ENCODE peak calls at places on chromosome 15, in seven cellular contexts. C is spleen, S is upper lobe of left lung, O is prostate gland, T is SK-N-MC, K is esophagus muscularis mucosa, D is transverse colon. H is an unnamed sample.

GRCh38 chr15:77639431-77639830 is 6.7 kb upstream of the LINGO1 start:
- DNase-seq in K (no peak), S (no peak), C (no peak), T (no peak), O (no peak), D (no peak), H (no peak)

GRCh38 chr15:45180201-45180600 is 7.6 kb downstream of the SHF start:
- DNase-seq in D (no peak), C (peak; percentile 73), T (no peak), K (no peak), S (no peak), O (no peak), H (no peak)

GRCh38 chr15:52318729-52319500 is 23.3 kb upstream of the MYO5C start:
- DNase-seq in T (no peak), S (peak; percentile 86), K (no peak), C (no peak), O (no peak), D (no peak), H (no peak)

GRCh38 chr15:80484312-80484981 is 80.3 kb downstream of the ARNT2 start:
- DNase-seq in D (no peak), O (no peak), T (no peak), K (no peak), S (no peak), C (no peak), H (no peak)

GRCh38 chr15:91884604-91885003 is 31.1 kb downstream of the SLCO3A1 start:
- DNase-seq in K (no peak), O (no peak), C (no peak), S (no peak), D (no peak), T (no peak), H (no peak)

GRCh38 chr15:84033793-84034553 is 201.6 kb upstream of the GOLGA6L4 start:
- DNase-seq in O (no peak), T (no peak), S (no peak), D (no peak), K (no peak), C (no peak), H (no peak)

GRCh38 chr15:50138391-50138790 is 19.4 kb upstream of the ATP8B4 start:
- DNase-seq in C (no peak), D (no peak), O (no peak), S (no peak), K (no peak), T (no peak), H (no peak)

GRCh38 chr15:81117581-81117980 is 16.5 kb upstream of the CFAP161 start:
- DNase-seq in T (no peak), C (no peak), K (no peak), O (no peak), S (no peak), D (no peak), H (no peak)

GRCh38 chr15:90062023-90062728 is 40.1 kb downstream of the IDH2 start:
- DNase-seq in D (peak; percentile 91), C (no peak), O (peak; percentile 67), T (no peak), S (peak; percentile 79), K (no peak), H (no peak)

GRCh38 chr15:63238181-63238580 is 39.2 kb upstream of the APH1B start:
- DNase-seq in S (no peak), D (no peak), T (no peak), O (no peak), C (no peak), K (no peak), H (no peak)

GRCh38 chr15:63241316-63241715 is 36.1 kb upstream of the APH1B start:
- DNase-seq in D (no peak), K (no peak), C (no peak), O (no peak), S (no peak), T (no peak), H (no peak)

GRCh38 chr15:63240136-63240535 is 37.3 kb upstream of the APH1B start:
- DNase-seq in O (no peak), T (no peak), C (no peak), S (no peak), D (no peak), K (no peak), H (no peak)

GRCh38 chr15:63236272-63236671 is 41.1 kb upstream of the APH1B start:
- DNase-seq in O (no peak), T (no peak), D (no peak), K (no peak), C (no peak), S (no peak), H (no peak)

DNA sequence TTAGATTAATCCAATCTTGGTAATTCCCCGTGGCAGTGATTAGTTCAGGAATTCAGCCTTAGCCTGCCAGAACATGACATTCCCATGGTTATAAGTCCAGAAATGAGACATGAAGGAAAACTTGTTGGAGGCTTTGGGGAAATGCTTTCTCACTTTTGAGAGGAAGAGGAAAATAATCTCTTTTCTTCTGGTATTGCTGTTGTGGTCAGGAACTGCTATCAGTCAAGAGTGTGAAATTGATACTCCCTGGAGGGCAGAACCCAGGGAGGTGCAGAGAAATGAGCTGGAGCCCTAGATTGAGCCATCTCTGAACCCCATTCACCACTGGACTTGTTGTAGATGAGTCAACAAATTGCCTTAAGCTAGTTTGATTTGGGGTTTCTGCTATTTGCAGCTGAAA is 38.6 kb upstream of the APH1B start:
- DNase-seq in K (no peak), S (no peak), T (no peak), O (no peak), C (no peak), D (no peak), H (no peak)
- TF ChIP-seq POLR2AphosphoS5 in K (no peak), S (no peak), T (no peak), O (no peak), C (no peak), D (no peak), H (no peak)

GRCh38 chr15:40421246-40422157 is 15.9 kb downstream of the IVD start:
- DNase-seq in T (no peak), O (peak; percentile 70), D (peak; percentile 85), S (peak; percentile 85), K (no peak), C (peak; percentile 96), H (peak; percentile 95)
- TF ChIP-seq POLR2AphosphoS5 in T (peak; percentile 11), O (peak; percentile 53), D (peak; percentile 27), S (no peak), K (peak; percentile 37), C (peak; percentile 88), H (no peak)

DNA sequence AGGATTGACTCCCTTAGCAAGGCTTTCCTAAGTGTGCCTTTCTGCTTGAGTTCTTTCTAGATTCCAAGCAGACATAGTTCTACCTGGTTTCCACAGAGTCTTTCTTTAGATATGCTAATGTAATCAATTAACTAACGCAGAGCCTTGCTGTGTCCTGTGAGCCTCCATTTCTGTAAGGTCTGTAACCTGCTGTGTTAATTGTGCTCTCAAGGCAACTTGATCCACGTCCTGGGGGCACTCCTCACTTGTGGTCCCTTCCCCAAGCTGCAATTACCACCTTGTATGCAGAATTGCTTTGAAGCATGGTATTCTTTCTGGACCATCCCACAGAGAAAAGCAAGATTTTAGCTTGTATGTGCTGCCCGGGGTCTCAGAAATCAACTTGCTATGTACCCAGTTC is 29.5 kb upstream of the THSD4 start:
- DNase-seq in O (no peak), D (no peak), C (no peak), T (no peak), K (no peak), S (no peak), H (no peak)
- TF ChIP-seq POLR2AphosphoS5 in O (no peak), D (no peak), C (no peak), T (no peak), K (no peak), S (no peak), H (no peak)

GRCh38 chr15:74869372-74869725 is 3.8 kb downstream of the SCAMP2 start:
- DNase-seq in O (no peak), C (no peak), S (no peak), D (no peak), K (no peak), T (no peak), H (no peak)

GRCh38 chr15:74865316-74865715 is 7.8 kb downstream of the SCAMP2 start:
- DNase-seq in T (no peak), K (no peak), S (no peak), C (no peak), D (no peak), O (no peak), H (no peak)

GRCh38 chr15:74869726-74870407 is 3.3 kb downstream of the SCAMP2 start:
- DNase-seq in O (no peak), K (peak; percentile 93), C (peak; percentile 87), S (peak; percentile 81), T (no peak), D (peak; percentile 81), H (peak; percentile 77)

GRCh38 chr15:74866090-74866489 is 7.1 kb downstream of the SCAMP2 start:
- DNase-seq in K (no peak), S (peak; percentile 51), O (no peak), C (no peak), T (peak; percentile 80), D (no peak), H (no peak)

GRCh38 chr15:74867562-74868458 is 5.4 kb downstream of the SCAMP2 start:
- DNase-seq in S (peak; percentile 67), D (peak; percentile 58), K (no peak), T (no peak), C (no peak), O (no peak), H (no peak)
- TF ChIP-seq POLR2AphosphoS5 in S (no peak), D (peak; percentile 68), K (peak; percentile 28), T (no peak), C (no peak), O (no peak), H (no peak)

GRCh38 chr15:48722764-48723661 is 77.5 kb upstream of the FBN1 start:
- DNase-seq in K (no peak), T (no peak), S (no peak), C (no peak), O (no peak), D (no peak), H (no peak)
- TF ChIP-seq POLR2AphosphoS5 in K (no peak), T (no peak), S (no peak), C (no peak), O (no peak), D (no peak), H (no peak)

DNA sequence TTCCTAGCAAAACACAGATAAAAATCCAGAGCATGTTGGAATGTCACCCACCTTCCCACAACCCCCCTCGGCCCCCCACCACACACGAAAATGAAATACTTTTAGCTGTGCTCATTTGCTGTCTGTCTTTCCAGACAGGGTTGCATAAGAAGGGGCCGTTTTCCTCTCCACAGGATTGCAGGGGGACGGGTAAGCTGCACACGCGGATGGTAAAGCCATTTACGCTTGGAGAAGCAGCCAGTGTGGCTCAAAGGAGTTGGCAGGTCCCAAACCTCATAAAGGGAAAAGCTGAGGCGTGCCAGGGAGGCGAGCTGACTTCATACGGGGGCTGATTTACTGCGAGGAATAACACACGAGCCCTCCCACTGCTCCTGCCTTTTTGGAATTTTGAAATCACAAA is 47.4 kb upstream of the ITGA11 start:
- DNase-seq in K (peak; percentile 91), O (peak; percentile 38), D (peak; percentile 24), S (no peak), C (no peak), T (no peak), H (no peak)
- TF ChIP-seq POLR2AphosphoS5 in K (no peak), O (peak; percentile 45), D (no peak), S (no peak), C (no peak), T (no peak), H (no peak)

DNA sequence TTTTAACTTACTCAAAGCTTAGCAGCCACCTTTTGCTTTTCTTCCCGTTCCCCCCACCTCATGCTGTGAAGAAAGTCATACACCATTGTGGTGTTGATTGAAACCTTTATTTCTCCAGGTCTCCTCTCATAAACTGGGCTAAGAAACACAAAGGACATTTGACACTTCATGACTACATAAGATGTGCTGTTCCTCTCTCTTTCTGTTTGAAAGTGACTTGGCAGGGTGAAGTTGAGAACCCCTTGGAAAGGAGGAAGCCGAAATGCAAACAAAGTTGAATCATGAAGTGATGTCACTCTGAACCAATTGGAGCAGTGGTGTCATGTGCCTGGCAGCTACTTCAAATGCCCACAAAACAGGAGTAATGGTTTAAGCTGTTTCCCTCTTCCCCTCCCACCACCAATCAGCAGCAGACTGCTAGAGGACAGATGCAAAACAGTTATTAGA is 174.7 kb downstream of the IGF1R start:
- DNase-seq in D (no peak), C (no peak), S (peak; percentile 48), K (no peak), O (no peak), T (no peak), H (no peak)
- TF ChIP-seq POLR2AphosphoS5 in D (no peak), C (no peak), S (no peak), K (no peak), O (no peak), T (no peak), H (no peak)

H was measured in GM12892.